ENCODE peak calls at places on chromosomes 4 and X, in seven cellular contexts. B is CD4-positive, alpha-beta T cell; U is mammary epithelial cell; E is progenitor cell of endocrine pancreas; M is OCI-LY7; P is epithelial cell of esophagus; C is lower leg skin. A is an unnamed sample.

GRCh38 chr4:148793221-148793620 is 351.0 kb upstream of the NR3C2 start:
- DNase-seq in B (no peak), M (no peak), P (no peak), U (no peak), E (no peak), C (no peak), A (no peak)

GRCh38 chrX:132786217-132786616 is 172.2 kb downstream of the HS6ST2 start:
- DNase-seq in U (no peak), P (peak), M (no peak), B (no peak), E (no peak), C (no peak), A (no peak)

GRCh38 chr4:61805979-61806378 is 605.9 kb downstream of the ADGRL3 start:
- DNase-seq in U (peak), E (no peak), B (no peak), M (no peak), P (peak), C (no peak), A (no peak)

GRCh38 chrX:44228621-44229020 is 114.9 kb downstream of the EFHC2 start:
- DNase-seq in B (no peak), E (no peak), P (no peak), U (no peak), C (no peak), M (no peak), A (peak)

GRCh38 chr4:188960411-188961093 is 821.3 kb downstream of the TRIML1 start:
- DNase-seq in B (no peak), E (no peak), U (no peak), P (no peak), M (no peak), C (no peak), A (no peak)

GRCh38 chr4:188714488-188714887 is 575.2 kb downstream of the TRIML1 start:
- DNase-seq in B (no peak), E (no peak), M (no peak), P (no peak), U (no peak), C (no peak), A (no peak)

GRCh38 chrX:41922125-41922521 is 1.2 kb downstream of the CASK start:
- DNase-seq in C (no peak), B (peak), M (peak), P (peak), U (peak), E (no peak), A (peak)

GRCh38 chr4:48360966-48361470 is 19.7 kb downstream of the SLAIN2 start:
- DNase-seq in M (no peak), P (no peak), U (no peak), C (no peak), B (no peak), E (no peak), A (no peak)

GRCh38 chr4:173357939-173358338 is 12.8 kb upstream of the SAP30 start:
- DNase-seq in C (no peak), P (no peak), E (no peak), M (no peak), B (no peak), U (no peak), A (no peak)

GRCh38 chrX:46637937-46638336 is 64.4 kb downstream of the CHST7 start:
- DNase-seq in E (no peak), U (peak), C (no peak), P (no peak), B (no peak), M (no peak), A (peak)

GRCh38 chr4:40325406-40326019 is 9.6 kb upstream of the CHRNA9 start:
- DNase-seq in C (peak), P (peak), B (peak), M (peak), E (no peak), U (peak), A (peak)

GRCh38 chrX:71236858-71237257 is 13.8 kb downstream of the GJB1 start:
- DNase-seq in M (no peak), C (no peak), B (no peak), E (no peak), U (no peak), P (no peak), A (no peak)

GRCh38 chrX:7146703-7147430 is 645 bp upstream of the STS start:
- DNase-seq in C (no peak), B (no peak), E (no peak), M (peak), U (no peak), P (peak), A (peak)

GRCh38 chr4:175542787-175543186 is 269.3 kb downstream of the GPM6A start:
- DNase-seq in C (no peak), B (no peak), P (no peak), U (no peak), E (no peak), M (no peak), A (no peak)

GRCh38 chr4:124030038-124030638 is 633.5 kb downstream of the SPRY1 start:
- DNase-seq in E (no peak), U (no peak), C (peak), B (no peak), P (no peak), M (no peak), A (no peak)

GRCh38 chrX:111719426-111720210 is 38.6 kb downstream of the ALG13 start:
- DNase-seq in C (no peak), P (peak), U (no peak), B (no peak), M (peak), E (no peak), A (no peak)

GRCh38 chr4:175560628-175561027 is 251.4 kb downstream of the GPM6A start:
- DNase-seq in C (no peak), U (peak), P (peak), M (peak), B (no peak), E (no peak), A (peak)

GRCh38 chrX:357693-358471 is 28.8 kb downstream of the PPP2R3B start:
- DNase-seq in M (no peak), B (peak), C (no peak), E (no peak), P (peak), U (no peak), A (no peak)

GRCh38 chr4:127618427-127618826 is 14.3 kb upstream of the INTU start:
- DNase-seq in B (no peak), E (no peak), C (no peak), P (no peak), M (no peak), U (no peak), A (no peak)

GRCh38 chr4:147511005-147511660 is 30.2 kb downstream of the EDNRA start:
- DNase-seq in C (no peak), U (no peak), M (no peak), B (no peak), E (no peak), P (no peak), A (no peak)

GRCh38 chr4:54872246-54872645 is 214.5 kb downstream of the KIT start:
- DNase-seq in E (no peak), B (no peak), U (peak), C (no peak), P (peak), M (no peak), A (no peak)

GRCh38 chrX:15781964-15782711 is 8.1 kb upstream of the ZRSR2 start:
- DNase-seq in B (no peak), U (no peak), M (peak), P (no peak), E (no peak), C (no peak), A (peak)

GRCh38 chrX:58025979-58026378 is 115.7 kb upstream of the ZXDA start:
- DNase-seq in U (peak), M (peak), B (no peak), C (no peak), E (no peak), P (peak), A (peak)

GRCh38 chrX:97672608-97673007 is 788.9 kb downstream of the RPA4 start:
- DNase-seq in B (no peak), P (no peak), E (no peak), C (no peak), U (no peak), M (no peak), A (no peak)

DNA sequence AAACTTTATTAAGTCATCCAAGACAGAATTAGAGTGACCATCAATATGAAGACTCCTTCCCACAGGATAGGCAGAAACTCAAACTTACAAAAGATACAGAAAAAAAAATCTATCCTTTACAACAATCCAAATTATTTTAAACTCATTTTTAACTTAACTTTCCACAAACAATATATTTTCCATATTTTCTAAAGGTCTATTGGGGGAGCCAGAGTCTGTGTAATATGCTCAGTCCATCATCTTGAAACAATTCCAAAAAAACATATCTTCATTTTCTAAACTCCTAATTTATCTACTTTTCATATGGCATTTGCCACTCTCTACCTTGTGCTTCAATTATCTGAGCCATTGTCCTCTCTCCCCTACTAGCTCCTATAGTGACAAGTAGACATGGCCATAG is 378.1 kb downstream of the PDGFC start:
- DNase-seq in M (no peak), P (no peak), C (no peak), E (no peak), U (no peak), B (no peak), A (no peak)
- TF ChIP-seq CTCF in M (no peak), P (no peak), C (no peak), E (no peak), U (no peak), B (no peak), A (no peak)

DNA sequence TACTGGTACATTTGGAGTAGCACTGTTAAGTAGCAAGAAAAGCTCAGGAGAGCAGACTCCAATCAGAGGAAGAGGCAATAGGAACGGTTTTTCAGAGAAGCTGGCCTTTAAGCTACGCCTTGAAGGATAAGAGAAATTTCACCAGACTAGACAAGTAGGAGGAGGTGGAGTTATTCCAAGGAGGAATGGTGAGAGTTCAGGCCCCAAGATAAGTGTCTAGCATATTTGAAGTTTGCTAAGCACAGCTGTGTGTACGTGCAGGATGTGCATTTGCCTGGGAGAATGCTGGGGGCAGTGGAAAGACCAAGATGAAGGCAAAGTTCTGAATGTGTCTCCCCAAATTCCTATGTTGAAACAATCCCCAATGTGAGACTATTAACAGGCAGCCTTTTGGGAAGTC is 91.6 kb downstream of the SOWAHB start:
- DNase-seq in P (no peak), E (no peak), B (no peak), C (no peak), U (no peak), M (no peak), A (no peak)
- TF ChIP-seq CTCF in P (no peak), E (no peak), B (no peak), C (no peak), U (no peak), M (no peak), A (no peak)

GRCh38 chr4:71360844-71361243 is 22.0 kb downstream of the SLC4A4 start:
- DNase-seq in M (no peak), E (no peak), U (no peak), P (no peak), B (no peak), C (no peak), A (no peak)

GRCh38 chr4:71355971-71356370 is 17.2 kb downstream of the SLC4A4 start:
- DNase-seq in P (no peak), M (no peak), E (no peak), B (no peak), U (no peak), C (no peak), A (no peak)

GRCh38 chr4:71356924-71357663 is 18.3 kb downstream of the SLC4A4 start:
- DNase-seq in M (no peak), B (no peak), C (no peak), U (no peak), P (no peak), E (no peak), A (no peak)

DNA sequence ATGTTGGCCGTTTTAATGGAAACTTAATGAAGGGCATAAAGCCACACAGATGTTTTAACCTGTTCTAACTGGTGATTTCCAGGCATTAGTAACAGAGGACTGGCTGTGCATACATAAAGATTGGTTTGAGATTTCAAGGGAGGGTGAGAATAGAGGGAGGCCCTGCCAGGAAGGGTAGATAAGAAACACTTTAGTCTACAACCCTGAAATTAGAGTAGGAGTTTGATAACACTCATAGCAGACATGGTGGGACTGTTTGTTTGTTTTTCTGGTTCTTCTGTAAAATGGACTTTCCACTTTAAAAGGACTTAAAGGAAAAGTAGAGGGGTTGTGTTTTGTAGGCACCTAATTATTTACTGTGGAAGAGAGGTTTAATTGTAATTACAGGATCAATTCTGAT is 16.2 kb downstream of the SLC4A4 start:
- DNase-seq in P (no peak), B (no peak), E (no peak), U (no peak), C (no peak), M (no peak), A (no peak)
- TF ChIP-seq CTCF in P (no peak), B (no peak), E (no peak), U (no peak), C (no peak), M (no peak), A (no peak)

DNA sequence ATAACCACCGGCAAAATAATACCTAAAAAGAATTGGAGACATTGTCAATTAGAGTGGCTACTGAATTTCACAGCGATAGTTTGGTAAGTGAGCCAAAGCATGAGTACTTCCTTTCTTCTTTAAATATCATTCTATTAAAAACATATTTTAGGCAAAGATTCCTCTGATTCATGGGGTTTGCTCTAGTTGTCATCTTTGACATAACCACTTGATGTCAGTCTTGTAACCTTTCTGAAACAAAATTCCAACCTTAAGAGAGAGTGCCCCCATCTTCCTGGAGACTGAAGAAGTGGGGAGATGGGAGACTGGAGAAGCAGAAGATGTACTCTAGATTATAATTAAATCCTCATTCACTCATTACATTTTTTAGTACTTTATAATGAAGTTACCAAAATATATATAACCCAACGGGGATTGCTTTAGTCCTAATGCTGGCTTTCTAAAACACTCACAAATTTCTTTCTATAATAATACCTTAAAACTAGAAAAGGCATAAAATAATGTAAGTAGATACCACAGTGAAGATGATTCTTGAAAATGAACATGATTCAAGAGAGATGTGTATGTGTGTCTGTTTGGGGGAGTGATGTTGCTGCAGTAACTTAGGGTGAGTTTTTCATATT is 96.4 kb downstream of the EMCN start:
- DNase-seq in M (peak), C (no peak), E (no peak), B (no peak), U (peak), P (peak), A (peak)
- TF ChIP-seq CTCF in M (peak), C (no peak), E (peak), B (peak), U (peak), P (peak), A (peak)

DNA sequence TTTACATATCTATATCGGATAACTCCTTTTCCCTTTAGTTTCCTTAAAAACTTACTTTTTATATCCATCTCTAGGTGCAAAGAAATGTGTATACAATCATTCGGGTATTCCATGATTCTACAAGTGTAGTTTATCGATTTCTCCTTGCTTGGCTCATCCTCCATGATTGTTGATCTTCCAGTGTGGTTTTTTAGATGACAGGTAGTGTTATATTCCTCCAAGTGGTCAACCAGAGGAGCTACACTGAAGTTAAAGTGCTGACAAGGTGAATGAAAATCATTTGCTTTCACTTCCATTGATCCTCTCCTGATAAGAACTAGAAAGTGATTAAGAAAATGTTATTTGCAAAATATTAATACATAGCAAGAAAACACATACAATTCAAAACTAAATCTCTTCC is 38.5 kb downstream of the TMEM156 start:
- DNase-seq in B (no peak), E (no peak), U (no peak), M (no peak), P (no peak), C (no peak), A (no peak)
- TF ChIP-seq CTCF in B (no peak), E (peak), U (peak), M (peak), P (no peak), C (no peak), A (no peak)

DNA sequence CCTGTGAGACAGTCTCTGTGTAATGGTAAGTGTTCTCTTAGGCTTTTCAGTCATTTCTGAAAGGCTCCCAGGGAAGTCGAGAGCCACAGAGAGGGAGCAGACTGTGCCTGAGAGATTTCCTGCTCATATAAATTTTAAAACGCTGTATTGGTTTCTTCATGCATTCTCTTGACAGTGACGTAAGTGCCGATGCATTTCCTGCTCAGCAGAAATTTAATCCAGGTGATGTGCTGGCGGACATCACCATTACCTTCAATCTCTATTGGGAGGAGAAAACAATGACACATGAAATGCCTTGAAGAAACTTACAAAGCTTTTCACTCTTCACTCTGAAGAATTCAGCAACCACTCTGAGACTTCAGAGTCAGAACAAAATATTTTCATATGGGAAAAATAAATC is 383.6 kb downstream of the BMPR1B start:
- DNase-seq in P (peak), E (no peak), M (no peak), U (no peak), C (no peak), B (no peak), A (no peak)
- TF ChIP-seq CTCF in P (no peak), E (no peak), M (no peak), U (no peak), C (no peak), B (no peak), A (no peak)

GRCh38 chrX:105975382-105975781 is 63.1 kb downstream of the SERPINA7 start:
- DNase-seq in M (no peak), E (no peak), U (peak), P (peak), B (no peak), C (no peak), A (no peak)
- TF ChIP-seq CTCF in M (peak), E (peak), U (peak), P (peak), B (no peak), C (no peak), A (no peak)

GRCh38 chr4:169009281-169010124 is 552 bp downstream of the CBR4 start:
- DNase-seq in B (peak), P (peak), M (peak), E (peak), C (peak), U (peak), A (peak)
- TF ChIP-seq CTCF in B (no peak), P (no peak), M (peak), E (peak), C (peak), U (peak), A (peak)

GRCh38 chr4:183602444-183603102 is 56.4 kb downstream of the RWDD4 start:
- DNase-seq in B (no peak), C (no peak), M (no peak), P (peak), U (peak), E (no peak), A (peak)
- TF ChIP-seq CTCF in B (peak), C (no peak), M (peak), P (peak), U (peak), E (peak), A (no peak)

DNA sequence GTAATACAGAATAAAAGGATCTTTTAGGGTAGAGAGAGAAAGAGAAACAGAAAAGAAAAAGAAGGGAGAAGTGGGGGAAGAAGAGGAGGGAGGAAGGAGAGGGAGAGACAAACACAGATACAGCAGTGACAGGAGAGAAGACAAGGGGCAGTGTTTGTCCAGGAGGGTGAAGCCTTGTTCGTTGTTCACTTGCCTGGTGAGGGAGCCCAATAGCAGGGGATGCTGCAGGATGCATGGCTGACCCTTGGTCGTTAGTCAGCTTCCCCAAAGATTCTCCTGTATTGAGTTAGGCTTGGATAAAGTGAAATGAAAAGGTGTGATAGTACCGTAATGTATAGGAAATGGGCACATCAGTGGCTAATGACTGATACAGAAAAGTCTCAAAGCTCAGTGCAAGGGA is 403.7 kb downstream of the IL15 start:
- DNase-seq in C (no peak), E (no peak), M (no peak), P (no peak), B (no peak), U (no peak), A (no peak)
- TF ChIP-seq CTCF in C (no peak), E (no peak), M (no peak), P (no peak), B (no peak), U (no peak), A (no peak)